ENCODE peak calls at places on chromosomes 7 and 10, in five cellular contexts. E is sigmoid colon, G is Panc1, H is HepG2, O is HCT116. S is an unnamed sample.

GRCh38 chr7:27873981-27874957 is 134.3 kb downstream of the TAX1BP1 start:
- DNase-seq in G (peak), O (no peak), H (no peak), E (no peak), S (peak)

GRCh38 chr7:106015586-106016218 is 52.6 kb downstream of the CDHR3 start:
- DNase-seq in E (no peak), G (no peak), O (no peak), H (no peak), S (no peak)

GRCh38 chr10:11515596-11516418 is 95.6 kb downstream of the USP6NL start:
- DNase-seq in E (no peak), H (peak), G (peak), O (peak), S (peak)

GRCh38 chr7:23133797-23134196 is 28.2 kb downstream of the KLHL7 start:
- DNase-seq in H (no peak), E (no peak), O (no peak), G (no peak), S (no peak)

GRCh38 chr10:80356563-80356999 is at the start of the genes DYDC1 and DYDC2:
- DNase-seq in H (no peak), E (peak), O (no peak), G (no peak), S (peak)

GRCh38 chr7:138934861-138935260 is 46.3 kb downstream of the KIAA1549 start:
- DNase-seq in G (peak), E (no peak), H (peak), O (no peak), S (no peak)

GRCh38 chr10:59801171-59801570 is 47.9 kb upstream of the MRLN start:
- DNase-seq in G (no peak), H (no peak), O (no peak), E (no peak), S (no peak)

GRCh38 chr7:150368884-150369739 is 490 bp downstream of the REPIN1 start:
- DNase-seq in H (peak), O (peak), G (no peak), E (peak), S (peak)

GRCh38 chr10:96765406-96766240 is 45.3 kb upstream of the PIK3AP1 start:
- DNase-seq in H (peak), E (peak), O (peak), G (peak), S (peak)

GRCh38 chr10:110372656-110373055 is 67.9 kb upstream of the SMNDC1 start:
- DNase-seq in H (no peak), E (no peak), G (no peak), O (peak), S (no peak)

GRCh38 chr7:85554294-85554877 is 367.5 kb upstream of the SEMA3D start:
- DNase-seq in O (peak), H (peak), G (peak), E (no peak), S (no peak)

GRCh38 chr10:93199221-93199681 is 125.6 kb downstream of the CYP26A1 start:
- DNase-seq in E (peak), H (peak), O (no peak), G (peak), S (peak)

GRCh38 chr7:139648941-139649425 is 125.5 kb downstream of the CLEC2L start:
- DNase-seq in E (no peak), H (no peak), G (no peak), O (no peak), S (peak)

GRCh38 chr7:111392976-111393762 is 169.1 kb downstream of the IMMP2L start:
- DNase-seq in O (no peak), H (no peak), G (no peak), E (no peak), S (no peak)

GRCh38 chr10:119441921-119442757 is 100.4 kb downstream of the RGS10 start:
- DNase-seq in E (no peak), H (no peak), O (no peak), G (no peak), S (no peak)

GRCh38 chr7:78301361-78301760 is 502.8 kb downstream of the PHTF2 start:
- DNase-seq in G (no peak), H (no peak), E (no peak), O (no peak), S (no peak)

GRCh38 chr10:132613566-132614348 is 76.2 kb downstream of the INPP5A start:
- DNase-seq in E (peak), O (no peak), H (no peak), G (no peak), S (no peak)

GRCh38 chr10:74855439-74855838 is 29.0 kb downstream of the KAT6B start:
- DNase-seq in O (no peak), E (no peak), G (no peak), H (no peak), S (no peak)

GRCh38 chr10:52266858-52267257 is 47.2 kb upstream of the DKK1 start:
- DNase-seq in E (no peak), O (no peak), H (no peak), G (no peak), S (no peak)

GRCh38 chr10:31395695-31396094 is 76.7 kb downstream of the ZEB1 start:
- DNase-seq in O (no peak), H (no peak), E (no peak), G (no peak), S (no peak)

GRCh38 chr7:30977896-30978564 is 14.3 kb downstream of the GHRHR start:
- DNase-seq in H (peak), E (peak), O (peak), G (no peak), S (peak)

GRCh38 chr7:78151229-78151628 is 352.7 kb downstream of the PHTF2 start:
- DNase-seq in G (no peak), E (no peak), H (no peak), O (no peak), S (no peak)

GRCh38 chr10:46555366-46555712 is 1.1 kb downstream of the GPRIN2 start:
- DNase-seq in G (no peak), E (peak), H (no peak), O (no peak), S (no peak)

GRCh38 chr10:132697568-132698200 is 88.3 kb downstream of the NKX6-2 start:
- DNase-seq in H (no peak), E (peak), O (no peak), G (no peak), S (no peak)

GRCh38 chr10:132163278-132163765 is 23.4 kb upstream of the DPYSL4 start:
- DNase-seq in O (peak), G (no peak), H (peak), E (no peak), S (peak)

GRCh38 chr7:134741901-134742635 is 37.4 kb upstream of the CALD1 start:
- DNase-seq in G (no peak), H (no peak), E (no peak), O (no peak), S (no peak)
- TF ChIP-seq POLR2AphosphoS5 in G (no peak), H (no peak), E (no peak), O (no peak), S (no peak)

GRCh38 chr7:143408686-143409551 is at the start of gene EPHA1:
- DNase-seq in H (no peak), G (no peak), E (no peak), O (peak), S (peak)
- H3K27ac ChIP-seq in H (no peak), G (no peak), E (no peak), O (peak), S (peak)

GRCh38 chr7:101164071-101164840 is 1.1 kb downstream of the VGF start:
- DNase-seq in H (no peak), O (no peak), G (no peak), E (no peak), S (no peak)
- H3K4me3 ChIP-seq in H (no peak), O (peak), G (peak), E (no peak), S (peak)

GRCh38 chr10:104328916-104329710 is 9.2 kb downstream of the ITPRIP start:
- DNase-seq in E (peak), O (peak), G (peak), H (peak), S (no peak)
- TF ChIP-seq POLR2AphosphoS5 in E (peak), O (peak), G (peak), H (no peak), S (peak)

GRCh38 chr7:114084381-114085312 is 165.8 kb upstream of the PPP1R3A start:
- DNase-seq in H (no peak), O (no peak), E (peak), G (no peak), S (peak)
- H3K27ac ChIP-seq in H (no peak), O (no peak), E (peak), G (no peak), S (peak)

DNA sequence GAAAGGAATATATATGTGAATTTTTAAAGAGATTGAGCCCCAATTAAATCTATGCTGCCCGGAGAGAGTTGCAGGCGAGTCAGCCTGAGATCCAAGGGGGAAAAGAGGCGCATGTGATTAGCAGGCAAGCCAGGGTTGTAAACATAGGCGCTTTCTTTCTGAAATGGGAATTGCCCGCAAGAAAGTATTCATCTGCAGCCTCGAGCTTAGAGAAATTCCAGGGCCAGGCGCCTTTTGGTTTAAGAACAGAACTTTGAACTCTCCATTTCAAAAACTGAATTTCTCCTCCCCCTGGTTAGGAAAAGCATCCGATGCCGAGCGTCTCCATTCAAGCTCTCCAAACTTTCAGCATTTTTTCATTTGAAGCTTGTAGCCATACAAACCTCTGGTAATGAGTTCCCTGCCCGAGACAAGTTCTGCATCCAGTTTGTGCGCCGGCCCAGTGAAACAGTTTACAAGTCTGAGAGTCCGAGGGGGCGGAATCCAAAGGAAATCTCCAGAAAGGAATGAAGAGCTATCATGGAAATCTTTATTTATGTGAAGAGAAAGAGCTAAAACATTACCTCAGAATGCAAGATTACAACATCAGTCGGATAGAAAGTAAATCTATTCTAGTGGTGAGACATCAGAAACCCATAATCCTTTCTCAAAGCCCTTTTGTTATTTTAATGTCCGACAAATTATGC is 69.9 kb downstream of the FAM204A start:
- DNase-seq in O (no peak), E (peak), G (no peak), H (no peak), S (peak)
- H3K4me3 ChIP-seq in O (no peak), E (no peak), G (no peak), H (no peak), S (peak)

GRCh38 chr10:12538596-12538995 is 189.2 kb downstream of the CAMK1D start:
- DNase-seq in H (no peak), E (no peak), G (no peak), O (no peak), S (no peak)

GRCh38 chr10:12541446-12542067 is 192.2 kb downstream of the CAMK1D start:
- DNase-seq in O (no peak), H (no peak), G (no peak), E (no peak), S (no peak)

GRCh38 chr10:12542271-12542670 is 192.9 kb downstream of the CAMK1D start:
- DNase-seq in H (no peak), O (no peak), G (no peak), E (no peak), S (no peak)

GRCh38 chr10:12539350-12540164 is 190.2 kb downstream of the CAMK1D start:
- DNase-seq in G (no peak), O (no peak), H (no peak), E (no peak), S (no peak)

GRCh38 chr10:12540341-12540781 is 191.0 kb downstream of the CAMK1D start:
- DNase-seq in G (no peak), O (no peak), E (no peak), H (no peak), S (no peak)
- TF ChIP-seq POLR2AphosphoS5 in G (no peak), O (no peak), E (no peak), H (no peak), S (no peak)

S was measured in transverse colon.